ENCODE peak calls at places on chromosomes 2 and 18, in four cellular contexts. R, L, K and D are unnamed samples.

GRCh38 chr2:19538411-19538963 is 180.1 kb upstream of the OSR1 start:
- DNase-seq in R (peak), L (no peak), K (no peak), D (no peak)

GRCh38 chr2:232310189-232310588 is 68.4 kb upstream of the ALPP start:
- DNase-seq in R (no peak), L (no peak), K (no peak), D (no peak)

GRCh38 chr2:95024306-95024880 is 1.1 kb upstream of the MAL start:
- DNase-seq in R (no peak), L (no peak), K (no peak), D (no peak)

GRCh38 chr2:232240896-232241295 is 137.7 kb upstream of the ALPP start:
- DNase-seq in R (no peak), L (no peak), K (no peak), D (no peak)

GRCh38 chr18:48994044-48994651 is 43.4 kb upstream of the SMAD7 start:
- DNase-seq in R (peak), L (no peak), K (no peak), D (no peak)

GRCh38 chr2:170098626-170099312 is 79.2 kb upstream of the MYO3B start:
- DNase-seq in R (no peak), L (no peak), K (no peak), D (no peak)

GRCh38 chr2:217934321-217935131 is 68.3 kb downstream of the TNS1 start:
- DNase-seq in R (no peak), L (no peak), K (no peak), D (no peak)

GRCh38 chr2:130806370-130806769 is 30.3 kb upstream of the ARHGEF4 start:
- DNase-seq in R (no peak), L (no peak), K (no peak), D (no peak)

GRCh38 chr2:20227894-20228505 is 3.1 kb upstream of the SDC1 start:
- DNase-seq in R (no peak), L (no peak), K (no peak), D (peak)

GRCh38 chr2:176562359-176563043 is 293.3 kb downstream of the MTX2 start:
- DNase-seq in R (no peak), L (no peak), K (no peak), D (no peak)

GRCh38 chr2:119126650-119127049 is 31.9 kb downstream of the C1QL2 start:
- DNase-seq in R (peak), L (peak), K (no peak), D (peak)

GRCh38 chr18:36212978-36213303 is 25.6 kb downstream of the MOCOS start:
- DNase-seq in R (no peak), L (no peak), K (no peak), D (no peak)

GRCh38 chr18:5462227-5462626 is 81.6 kb downstream of the EPB41L3 start:
- DNase-seq in R (no peak), L (no peak), K (no peak), D (no peak)

GRCh38 chr2:101616411-101616810 is 81.1 kb upstream of the MAP4K4 start:
- DNase-seq in R (no peak), L (no peak), K (no peak), D (no peak)

GRCh38 chr2:151337643-151338042 is 19.7 kb upstream of the TNFAIP6 start:
- DNase-seq in R (no peak), L (no peak), K (no peak), D (no peak)

GRCh38 chr2:237075749-237076599 is 9.7 kb upstream of the COPS8 start:
- DNase-seq in R (peak), L (no peak), K (no peak), D (no peak)

GRCh38 chr2:132703396-132703795 is 33.4 kb upstream of the LYPD1 start:
- DNase-seq in R (no peak), L (no peak), K (no peak), D (no peak)

GRCh38 chr2:138503087-138503442 is 1.5 kb downstream of the SPOPL start:
- DNase-seq in R (no peak), L (no peak), K (no peak), D (no peak)

GRCh38 chr2:220165401-220165800 is 538.0 kb downstream of the SLC4A3 start:
- DNase-seq in R (no peak), L (no peak), K (no peak), D (peak)

DNA sequence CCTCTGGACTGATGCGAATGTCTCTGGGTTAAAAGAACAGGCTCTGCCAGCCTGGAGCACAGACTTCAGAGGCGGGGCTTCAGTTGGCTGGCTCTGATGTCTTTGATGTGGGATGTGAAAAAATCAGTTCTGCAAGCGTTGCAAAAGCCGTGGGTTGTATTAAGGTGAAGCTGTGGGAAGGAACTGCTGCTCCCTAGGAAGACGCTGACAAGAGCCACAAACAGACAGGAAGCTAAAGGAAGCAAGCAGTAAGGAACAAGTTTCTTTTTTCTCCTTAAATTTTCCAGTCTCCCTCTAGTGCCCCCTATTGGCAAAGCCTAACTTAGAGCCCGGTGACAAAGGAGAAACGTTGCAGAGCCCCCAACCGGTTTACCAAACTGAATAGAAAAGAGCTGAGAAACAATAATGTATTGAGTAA is 239.0 kb downstream of the CCDC178 start:
- DNase-seq in R (peak), L (no peak), K (no peak), D (peak)
- TF ChIP-seq HDAC2 in R (no peak), L (no peak), K (no peak), D (no peak)

GRCh38 chr2:68733365-68733764 is 1.2 kb upstream of the ARHGAP25 start:
- DNase-seq in R (no peak), L (no peak), K (no peak), D (no peak)
- H3K4me2 ChIP-seq in R (no peak), L (no peak), K (no peak), D (no peak)

GRCh38 chr18:11005528-11005927 is 143.8 kb downstream of the PIEZO2 start:
- DNase-seq in R (peak), L (no peak), K (peak), D (no peak)
- TF ChIP-seq SP1 in R (no peak), L (no peak), K (peak), D (no peak)

GRCh38 chr2:98560256-98560771 is 48.0 kb downstream of the COA5 start:
- DNase-seq in R (no peak), L (peak), K (no peak), D (no peak)
- TF ChIP-seq HDAC2 in R (no peak), L (no peak), K (no peak), D (no peak)

GRCh38 chr2:111701798-111702118 is 182.2 kb downstream of the ANAPC1 start:
- DNase-seq in R (no peak), L (no peak), K (no peak), D (no peak)

GRCh38 chr2:111701266-111701665 is 182.7 kb downstream of the ANAPC1 start:
- DNase-seq in R (no peak), L (no peak), K (no peak), D (no peak)

GRCh38 chr2:111698089-111698488 is 185.9 kb downstream of the ANAPC1 start:
- DNase-seq in R (no peak), L (no peak), K (no peak), D (no peak)

GRCh38 chr2:111697560-111697959 is 186.4 kb downstream of the ANAPC1 start:
- DNase-seq in R (no peak), L (no peak), K (no peak), D (no peak)

GRCh38 chr2:111698743-111699554 is 185.0 kb downstream of the ANAPC1 start:
- DNase-seq in R (peak), L (peak), K (no peak), D (no peak)
- H3K4me2 ChIP-seq in R (peak), L (peak), K (no peak), D (no peak)